ENCODE peak calls at places on chromosome 2, in nine cellular contexts. One of them, this sample, is unnamed.

GRCh38 chr2:159982270-159982669 is 80.1 kb downstream of the PLA2R1 start:
- DNase-seq in MCF 10A: peak
- DNase-seq in left ventricle myocardium inferior: no peak
- DNase-seq in glutamatergic neuron: no peak
- DNase-seq in right lobe of liver: no peak
- DNase-seq in pancreas: no peak
- DNase-seq in Caco-2: no peak
- DNase-seq in esophagus squamous epithelium: no peak
- DNase-seq in H9: no peak
- DNase-seq in this sample: no peak

GRCh38 chr2:165793779-165794519 is at the start of gene GALNT3:
- DNase-seq in MCF 10A: peak
- DNase-seq in left ventricle myocardium inferior: no peak
- DNase-seq in glutamatergic neuron: peak
- DNase-seq in right lobe of liver: peak
- DNase-seq in pancreas: peak
- DNase-seq in Caco-2: peak
- DNase-seq in esophagus squamous epithelium: peak
- DNase-seq in H9: peak
- DNase-seq in this sample: peak

GRCh38 chr2:149332364-149332763 is 2.0 kb downstream of the LYPD6 start:
- DNase-seq in MCF 10A: no peak
- DNase-seq in left ventricle myocardium inferior: no peak
- DNase-seq in glutamatergic neuron: no peak
- DNase-seq in right lobe of liver: no peak
- DNase-seq in pancreas: no peak
- DNase-seq in Caco-2: no peak
- DNase-seq in esophagus squamous epithelium: no peak
- DNase-seq in H9: no peak
- DNase-seq in this sample: no peak

GRCh38 chr2:9912468-9912867 is 39.0 kb upstream of the GRHL1 start:
- DNase-seq in MCF 10A: no peak
- DNase-seq in left ventricle myocardium inferior: no peak
- DNase-seq in glutamatergic neuron: no peak
- DNase-seq in right lobe of liver: no peak
- DNase-seq in pancreas: no peak
- DNase-seq in Caco-2: no peak
- DNase-seq in esophagus squamous epithelium: no peak
- DNase-seq in H9: no peak
- DNase-seq in this sample: no peak

GRCh38 chr2:73995810-73996209 is 11.1 kb downstream of the TET3 start:
- DNase-seq in MCF 10A: no peak
- DNase-seq in left ventricle myocardium inferior: no peak
- DNase-seq in glutamatergic neuron: no peak
- DNase-seq in right lobe of liver: no peak
- DNase-seq in pancreas: peak
- DNase-seq in Caco-2: no peak
- DNase-seq in esophagus squamous epithelium: no peak
- DNase-seq in H9: no peak
- DNase-seq in this sample: no peak

GRCh38 chr2:9846554-9846953 is 3.3 kb downstream of the TAF1B start:
- DNase-seq in MCF 10A: peak
- DNase-seq in left ventricle myocardium inferior: no peak
- DNase-seq in glutamatergic neuron: no peak
- DNase-seq in right lobe of liver: no peak
- DNase-seq in pancreas: no peak
- DNase-seq in Caco-2: no peak
- DNase-seq in esophagus squamous epithelium: no peak
- DNase-seq in H9: no peak
- DNase-seq in this sample: no peak

GRCh38 chr2:18077724-18078123 is 199.3 kb downstream of the KCNS3 start:
- DNase-seq in MCF 10A: peak
- DNase-seq in left ventricle myocardium inferior: no peak
- DNase-seq in glutamatergic neuron: no peak
- DNase-seq in right lobe of liver: no peak
- DNase-seq in pancreas: no peak
- DNase-seq in Caco-2: no peak
- DNase-seq in esophagus squamous epithelium: no peak
- DNase-seq in H9: no peak
- DNase-seq in this sample: no peak

GRCh38 chr2:8525582-8526402 is 156.1 kb upstream of the ID2 start:
- DNase-seq in MCF 10A: peak
- DNase-seq in left ventricle myocardium inferior: peak
- DNase-seq in glutamatergic neuron: no peak
- DNase-seq in right lobe of liver: peak
- DNase-seq in pancreas: peak
- DNase-seq in Caco-2: peak
- DNase-seq in esophagus squamous epithelium: no peak
- DNase-seq in H9: peak
- DNase-seq in this sample: no peak

GRCh38 chr2:165864353-165864752 is 70.3 kb upstream of the GALNT3 start:
- DNase-seq in MCF 10A: no peak
- DNase-seq in left ventricle myocardium inferior: no peak
- DNase-seq in glutamatergic neuron: peak
- DNase-seq in right lobe of liver: no peak
- DNase-seq in pancreas: no peak
- DNase-seq in Caco-2: no peak
- DNase-seq in esophagus squamous epithelium: no peak
- DNase-seq in H9: no peak
- DNase-seq in this sample: no peak

GRCh38 chr2:208467564-208467963 is 61.0 kb downstream of the PTH2R start:
- DNase-seq in MCF 10A: no peak
- DNase-seq in left ventricle myocardium inferior: no peak
- DNase-seq in glutamatergic neuron: no peak
- DNase-seq in right lobe of liver: no peak
- DNase-seq in pancreas: no peak
- DNase-seq in Caco-2: no peak
- DNase-seq in esophagus squamous epithelium: no peak
- DNase-seq in H9: no peak
- DNase-seq in this sample: no peak

GRCh38 chr2:145007673-145008263 is 487.8 kb upstream of the ZEB2 start:
- DNase-seq in MCF 10A: peak
- DNase-seq in left ventricle myocardium inferior: no peak
- DNase-seq in glutamatergic neuron: no peak
- DNase-seq in right lobe of liver: no peak
- DNase-seq in pancreas: no peak
- DNase-seq in Caco-2: no peak
- DNase-seq in esophagus squamous epithelium: no peak
- DNase-seq in H9: no peak
- DNase-seq in this sample: no peak

GRCh38 chr2:219285894-219286425 is 6.8 kb downstream of the DNAJB2 start:
- DNase-seq in MCF 10A: peak
- DNase-seq in left ventricle myocardium inferior: no peak
- DNase-seq in glutamatergic neuron: peak
- DNase-seq in right lobe of liver: no peak
- DNase-seq in pancreas: no peak
- DNase-seq in Caco-2: no peak
- DNase-seq in esophagus squamous epithelium: no peak
- DNase-seq in H9: peak
- DNase-seq in this sample: no peak

GRCh38 chr2:219285348-219285685 is 6.2 kb downstream of the DNAJB2 start:
- DNase-seq in MCF 10A: no peak
- DNase-seq in left ventricle myocardium inferior: no peak
- DNase-seq in glutamatergic neuron: no peak
- DNase-seq in right lobe of liver: no peak
- DNase-seq in pancreas: no peak
- DNase-seq in Caco-2: no peak
- DNase-seq in esophagus squamous epithelium: no peak
- DNase-seq in H9: no peak
- DNase-seq in this sample: no peak

GRCh38 chr2:219284501-219285347 is 5.6 kb downstream of the DNAJB2 start:
- DNase-seq in MCF 10A: no peak
- DNase-seq in left ventricle myocardium inferior: no peak
- DNase-seq in glutamatergic neuron: no peak
- DNase-seq in right lobe of liver: no peak
- DNase-seq in pancreas: no peak
- DNase-seq in Caco-2: no peak
- DNase-seq in esophagus squamous epithelium: no peak
- DNase-seq in H9: no peak
- DNase-seq in this sample: no peak

GRCh38 chr2:219287569-219288265 is 8.6 kb downstream of the DNAJB2 start:
- DNase-seq in MCF 10A: no peak
- DNase-seq in left ventricle myocardium inferior: no peak
- DNase-seq in glutamatergic neuron: no peak
- DNase-seq in right lobe of liver: no peak
- DNase-seq in pancreas: no peak
- DNase-seq in Caco-2: no peak
- DNase-seq in esophagus squamous epithelium: no peak
- DNase-seq in H9: no peak
- DNase-seq in this sample: no peak

DNA sequence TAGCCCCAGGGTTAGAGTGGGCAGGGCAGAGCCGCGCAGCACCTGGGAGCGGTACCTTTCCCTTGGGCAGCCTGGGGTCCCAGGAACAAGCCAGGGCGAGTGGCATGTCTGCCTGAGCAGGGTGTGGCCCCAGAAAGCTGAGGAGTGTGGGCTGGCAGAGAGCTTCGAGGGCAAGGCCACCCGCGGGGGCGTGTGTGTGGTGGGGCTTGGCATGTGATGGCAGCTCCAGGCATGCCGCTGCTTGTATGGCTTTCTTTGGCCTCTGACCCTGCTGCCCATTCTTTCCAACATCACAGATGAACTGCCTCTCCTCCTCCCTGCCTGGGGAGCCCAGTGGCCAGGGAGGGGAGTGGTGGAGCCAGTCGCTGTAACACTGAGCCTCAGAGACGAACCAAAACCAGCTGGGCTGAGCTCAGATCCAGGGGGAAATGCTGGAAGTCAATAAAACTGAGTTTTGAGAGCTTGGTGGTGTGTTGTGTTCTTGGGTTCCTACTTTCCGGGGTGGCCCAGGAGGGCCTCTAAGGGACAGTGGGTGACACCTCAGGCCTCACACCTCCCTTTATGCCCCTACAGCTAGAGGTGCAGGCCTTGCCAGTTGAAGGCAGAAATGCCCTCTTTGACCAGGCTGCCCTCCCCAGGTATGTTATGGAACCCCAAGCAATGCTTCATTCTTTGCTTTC is 7.4 kb downstream of the DNAJB2 start:
- DNase-seq in MCF 10A: peak
- DNase-seq in left ventricle myocardium inferior: no peak
- DNase-seq in glutamatergic neuron: no peak
- DNase-seq in right lobe of liver: no peak
- DNase-seq in pancreas: no peak
- DNase-seq in Caco-2: no peak
- DNase-seq in esophagus squamous epithelium: no peak
- DNase-seq in H9: no peak
- DNase-seq in this sample: no peak
- TF ChIP-seq CTCF in MCF 10A: no peak
- TF ChIP-seq CTCF in left ventricle myocardium inferior: no peak
- TF ChIP-seq CTCF in glutamatergic neuron: no peak
- TF ChIP-seq CTCF in right lobe of liver: no peak
- TF ChIP-seq CTCF in pancreas: no peak
- TF ChIP-seq CTCF in Caco-2: no peak
- TF ChIP-seq CTCF in esophagus squamous epithelium: no peak
- TF ChIP-seq CTCF in H9: no peak
- TF ChIP-seq CTCF in this sample: no peak

GRCh38 chr2:124261456-124261855 is 236.4 kb downstream of the CNTNAP5 start:
- DNase-seq in MCF 10A: no peak
- DNase-seq in left ventricle myocardium inferior: no peak
- DNase-seq in glutamatergic neuron: no peak
- DNase-seq in right lobe of liver: no peak
- DNase-seq in pancreas: no peak
- DNase-seq in Caco-2: no peak
- DNase-seq in esophagus squamous epithelium: no peak
- DNase-seq in H9: no peak
- DNase-seq in this sample: no peak
- TF ChIP-seq CTCF in MCF 10A: no peak
- TF ChIP-seq CTCF in left ventricle myocardium inferior: no peak
- TF ChIP-seq CTCF in glutamatergic neuron: no peak
- TF ChIP-seq CTCF in right lobe of liver: no peak
- TF ChIP-seq CTCF in pancreas: no peak
- TF ChIP-seq CTCF in Caco-2: no peak
- TF ChIP-seq CTCF in esophagus squamous epithelium: no peak
- TF ChIP-seq CTCF in H9: no peak
- TF ChIP-seq CTCF in this sample: no peak

GRCh38 chr2:234816491-234816890 is 135.3 kb upstream of the SH3BP4 start:
- DNase-seq in MCF 10A: no peak
- DNase-seq in left ventricle myocardium inferior: no peak
- DNase-seq in glutamatergic neuron: no peak
- DNase-seq in right lobe of liver: no peak
- DNase-seq in pancreas: no peak
- DNase-seq in Caco-2: no peak
- DNase-seq in esophagus squamous epithelium: no peak
- DNase-seq in H9: no peak
- DNase-seq in this sample: no peak

GRCh38 chr2:234821946-234822470 is 129.8 kb upstream of the SH3BP4 start:
- DNase-seq in MCF 10A: no peak
- DNase-seq in left ventricle myocardium inferior: no peak
- DNase-seq in glutamatergic neuron: no peak
- DNase-seq in right lobe of liver: no peak
- DNase-seq in pancreas: no peak
- DNase-seq in Caco-2: no peak
- DNase-seq in esophagus squamous epithelium: no peak
- DNase-seq in H9: no peak
- DNase-seq in this sample: no peak

GRCh38 chr2:234823196-234823876 is 128.5 kb upstream of the SH3BP4 start:
- DNase-seq in MCF 10A: no peak
- DNase-seq in left ventricle myocardium inferior: no peak
- DNase-seq in glutamatergic neuron: no peak
- DNase-seq in right lobe of liver: peak
- DNase-seq in pancreas: no peak
- DNase-seq in Caco-2: no peak
- DNase-seq in esophagus squamous epithelium: no peak
- DNase-seq in H9: no peak
- DNase-seq in this sample: no peak

GRCh38 chr2:234816056-234816455 is 135.8 kb upstream of the SH3BP4 start:
- DNase-seq in MCF 10A: no peak
- DNase-seq in left ventricle myocardium inferior: no peak
- DNase-seq in glutamatergic neuron: no peak
- DNase-seq in right lobe of liver: no peak
- DNase-seq in pancreas: no peak
- DNase-seq in Caco-2: no peak
- DNase-seq in esophagus squamous epithelium: no peak
- DNase-seq in H9: no peak
- DNase-seq in this sample: no peak

DNA sequence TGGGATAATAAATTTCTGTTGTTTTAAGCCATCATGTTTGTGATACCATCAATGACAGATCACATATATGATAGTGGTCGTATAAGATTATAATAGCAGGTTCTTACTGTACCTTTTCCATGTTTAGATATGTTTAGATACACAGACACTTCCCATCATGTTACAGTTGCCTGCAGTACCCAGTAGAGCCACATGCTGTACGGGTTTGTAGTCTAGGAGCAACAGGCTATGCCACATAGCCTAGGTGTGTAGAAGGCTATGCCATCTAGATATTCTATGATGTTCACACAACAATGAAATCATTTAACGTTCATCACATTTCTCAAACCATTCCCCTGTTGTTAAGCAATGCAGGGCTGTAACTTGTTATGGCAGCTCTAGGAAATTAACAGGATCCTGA is 132.9 kb upstream of the SH3BP4 start:
- DNase-seq in MCF 10A: no peak
- DNase-seq in left ventricle myocardium inferior: no peak
- DNase-seq in glutamatergic neuron: no peak
- DNase-seq in right lobe of liver: no peak
- DNase-seq in pancreas: no peak
- DNase-seq in Caco-2: no peak
- DNase-seq in esophagus squamous epithelium: no peak
- DNase-seq in H9: no peak
- DNase-seq in this sample: no peak
- TF ChIP-seq CTCF in MCF 10A: no peak
- TF ChIP-seq CTCF in left ventricle myocardium inferior: no peak
- TF ChIP-seq CTCF in glutamatergic neuron: no peak
- TF ChIP-seq CTCF in right lobe of liver: no peak
- TF ChIP-seq CTCF in pancreas: no peak
- TF ChIP-seq CTCF in Caco-2: peak
- TF ChIP-seq CTCF in esophagus squamous epithelium: peak
- TF ChIP-seq CTCF in H9: no peak
- TF ChIP-seq CTCF in this sample: no peak

GRCh38 chr2:201665420-201666158 is 22.3 kb upstream of the TMEM237 start:
- DNase-seq in MCF 10A: no peak
- DNase-seq in left ventricle myocardium inferior: no peak
- DNase-seq in glutamatergic neuron: no peak
- DNase-seq in right lobe of liver: no peak
- DNase-seq in pancreas: no peak
- DNase-seq in Caco-2: no peak
- DNase-seq in esophagus squamous epithelium: no peak
- DNase-seq in H9: no peak
- DNase-seq in this sample: no peak
- TF ChIP-seq CTCF in MCF 10A: no peak
- TF ChIP-seq CTCF in left ventricle myocardium inferior: peak
- TF ChIP-seq CTCF in glutamatergic neuron: no peak
- TF ChIP-seq CTCF in right lobe of liver: no peak
- TF ChIP-seq CTCF in pancreas: no peak
- TF ChIP-seq CTCF in Caco-2: no peak
- TF ChIP-seq CTCF in esophagus squamous epithelium: no peak
- TF ChIP-seq CTCF in H9: no peak
- TF ChIP-seq CTCF in this sample: no peak